ENCODE peak calls at places on chromosomes 13 and 19, in six cellular contexts. F is EL; B is stimulated activated CD8-positive, alpha-beta memory T cell treated with anti-CD3 and anti-CD28 coated beads, Interleukin-15, amount 100 ng/mL, for 1 hour; T is smooth muscle cell of the brain vasculature; W is CD8-positive, alpha-beta T cell; R is occipital lobe. Z is an unnamed sample.

GRCh38 chr13:110334256-110334655 is 27.2 kb downstream of the COL4A2 start:
- DNase-seq in F (peak; percentile 75), T (no peak), B (no peak), W (no peak), R (no peak), Z (no peak)

GRCh38 chr13:34469212-34469983 is 472.7 kb upstream of the NBEA start:
- DNase-seq in B (no peak), F (no peak), R (no peak), W (no peak), T (no peak), Z (no peak)

GRCh38 chr19:47363758-47364529 is 14.8 kb downstream of the DHX34 start:
- DNase-seq in W (no peak), B (no peak), T (no peak), R (no peak), F (peak; percentile 35), Z (no peak)

GRCh38 chr19:13057744-13058143 is 44.9 kb downstream of the LYL1 start:
- DNase-seq in F (no peak), T (no peak), W (no peak), R (no peak), B (no peak), Z (no peak)

GRCh38 chr13:61608138-61608537 is 192.5 kb upstream of the PCDH20 start:
- DNase-seq in B (no peak), W (no peak), R (no peak), T (no peak), F (no peak), Z (no peak)

GRCh38 chr19:55086730-55087541 is 11.3 kb downstream of the EPS8L1 start:
- DNase-seq in B (peak; percentile 29), F (peak; percentile 97), W (no peak), R (peak; percentile 43), T (peak; percentile 46), Z (no peak)

GRCh38 chr13:94956407-94957110 is 244.2 kb upstream of the SOX21 start:
- DNase-seq in R (no peak), B (no peak), F (no peak), W (no peak), T (no peak), Z (no peak)

GRCh38 chr13:87084192-87084591 is 587.0 kb upstream of the SLITRK5 start:
- DNase-seq in F (no peak), B (no peak), T (no peak), R (no peak), W (no peak), Z (no peak)

GRCh38 chr13:48492123-48493075 is 40.5 kb downstream of the RCBTB2 start:
- DNase-seq in F (peak; percentile 91), B (no peak), R (peak; percentile 42), T (no peak), W (peak; percentile 59), Z (peak; percentile 80)

GRCh38 chr19:51660975-51661600 is 14.5 kb upstream of the SIGLEC14 start:
- DNase-seq in W (no peak), T (peak; percentile 37), B (peak; percentile 12), R (peak; percentile 45), F (peak; percentile 70), Z (peak; percentile 58)

GRCh38 chr13:99044764-99045163 is 66.9 kb upstream of the DOCK9 start:
- DNase-seq in R (no peak), B (no peak), T (no peak), W (no peak), F (no peak), Z (no peak)

GRCh38 chr13:35470671-35471465 is 5.6 kb downstream of the MAB21L1 start:
- DNase-seq in W (no peak), F (peak; percentile 80), B (no peak), R (no peak), T (no peak), Z (no peak)

GRCh38 chr19:1151917-1152601 is 22.0 kb downstream of the SBNO2 start:
- DNase-seq in W (no peak), R (no peak), F (no peak), T (no peak), B (no peak), Z (no peak)

GRCh38 chr13:19182536-19182935 is 912 bp upstream of the TUBA3C start:
- DNase-seq in R (no peak), W (no peak), F (no peak), B (no peak), T (no peak), Z (no peak)

GRCh38 chr13:79810671-79811070 is 329.7 kb downstream of the NDFIP2 start:
- DNase-seq in R (no peak), T (no peak), B (no peak), W (no peak), F (peak; percentile 82), Z (no peak)

GRCh38 chr19:1576242-1577089 is 8.3 kb upstream of the MEX3D start:
- DNase-seq in R (no peak), B (no peak), W (no peak), F (no peak), T (no peak), Z (no peak)

GRCh38 chr13:23288995-23289394 is 108.2 kb downstream of the SGCG start:
- DNase-seq in B (no peak), F (no peak), W (no peak), R (no peak), T (no peak), Z (no peak)

GRCh38 chr13:97493471-97493870 is 59.5 kb downstream of the RAP2A start:
- DNase-seq in W (no peak), F (no peak), B (no peak), T (no peak), R (no peak), Z (no peak)

GRCh38 chr19:48772503-48772953 is 17.2 kb downstream of the FGF21 start:
- DNase-seq in F (no peak), W (no peak), R (no peak), B (no peak), T (no peak), Z (no peak)

GRCh38 chr19:47601180-47601904 is 7.6 kb upstream of the BICRA start:
- DNase-seq in B (no peak), T (no peak), F (no peak), R (no peak), W (no peak), Z (no peak)

GRCh38 chr19:42657551-42657950 is 62.8 kb upstream of the CEACAM8 start:
- DNase-seq in B (no peak), R (no peak), T (no peak), F (peak; percentile 60), W (no peak), Z (no peak)

GRCh38 chr19:588093-588742 is 1.5 kb upstream of the HCN2 start:
- DNase-seq in R (peak; percentile 80), F (peak; percentile 91), W (peak; percentile 36), B (no peak), T (no peak), Z (peak; percentile 48)

GRCh38 chr19:37007587-37008220 is 70.5 kb upstream of the ZNF420 start:
- DNase-seq in B (no peak), T (no peak), W (peak; percentile 21), F (no peak), R (no peak), Z (no peak)

GRCh38 chr19:17061691-17062090 is 13.6 kb downstream of the HAUS8 start:
- DNase-seq in R (no peak), W (no peak), T (no peak), B (no peak), F (no peak), Z (no peak)

GRCh38 chr13:77207943-77208342 is 119.0 kb downstream of the MYCBP2 start:
- DNase-seq in T (peak; percentile 64), W (no peak), R (no peak), B (no peak), F (peak; percentile 77), Z (no peak)

GRCh38 chr13:37058801-37059135 is 720 bp downstream of the SUPT20H start:
- DNase-seq in T (peak; percentile 10), R (no peak), B (no peak), F (no peak), W (no peak), Z (no peak)

GRCh38 chr19:20038358-20039202 is 725 bp downstream of the ZNF682 start:
- DNase-seq in W (no peak), B (no peak), R (no peak), F (no peak), T (no peak), Z (no peak)

GRCh38 chr19:42276821-42277220 is 7.8 kb downstream of the CIC start:
- DNase-seq in R (no peak), F (peak; percentile 65), B (no peak), W (no peak), T (no peak), Z (no peak)

GRCh38 chr19:18379803-18380747 is 5.9 kb upstream of the GDF15 start:
- DNase-seq in T (no peak), W (no peak), F (peak; percentile 90), R (no peak), B (no peak), Z (no peak)

GRCh38 chr19:51712461-51713081 is 11.2 kb downstream of the HAS1 start:
- DNase-seq in B (no peak), W (no peak), T (no peak), R (no peak), F (peak; percentile 55), Z (no peak)

GRCh38 chr13:32267836-32268439 is 47.2 kb downstream of the ZAR1L start:
- DNase-seq in F (no peak), W (peak; percentile 28), T (no peak), B (peak; percentile 21), R (no peak), Z (no peak)

GRCh38 chr13:111082240-111082639 is 32.9 kb upstream of the ARHGEF7 start:
- DNase-seq in T (no peak), F (no peak), W (no peak), R (no peak), B (no peak), Z (no peak)

GRCh38 chr19:19661141-19661674 is 2.3 kb downstream of the ATP13A1 start:
- DNase-seq in W (no peak), B (no peak), F (no peak), R (no peak), T (no peak), Z (no peak)

GRCh38 chr13:29505950-29506349 is 89.5 kb downstream of the SLC7A1 start:
- DNase-seq in W (no peak), T (no peak), F (no peak), B (no peak), R (no peak), Z (no peak)

GRCh38 chr19:40920300-40921004 is 38.4 kb upstream of the CYP2A7 start:
- DNase-seq in T (no peak), R (no peak), F (no peak), W (no peak), B (no peak), Z (no peak)

GRCh38 chr13:81017525-81018152 is 676.7 kb upstream of the SPRY2 start:
- DNase-seq in F (peak; percentile 23), B (no peak), T (peak; percentile 7), R (no peak), W (no peak), Z (peak; percentile 45)

GRCh38 chr13:79776538-79776937 is 295.6 kb downstream of the NDFIP2 start:
- DNase-seq in W (no peak), R (no peak), B (no peak), F (peak; percentile 47), T (no peak), Z (no peak)

GRCh38 chr19:38294090-38294489 is 10.0 kb upstream of the C19orf33 start:
- DNase-seq in B (no peak), W (no peak), F (no peak), T (no peak), R (no peak), Z (no peak)

Z was measured in KG1.